ENCODE peak calls at places on chromosomes 6 and 20, in four cellular contexts. A is occipital lobe; L is stimulated activated CD8-positive, alpha-beta memory T cell treated with anti-CD3 and anti-CD28 coated beads, Interleukin-2, amount 100 ng/mL, for 1 hour; M is cardiac muscle cell. N is an unnamed sample.

GRCh38 chr6:163301721-163302635 is 112.5 kb upstream of the QKI start:
- DNase-seq in A (no peak), L (no peak), M (peak; percentile 60), N (no peak)

GRCh38 chr6:35293681-35294080 is 3.9 kb upstream of the DEF6 start:
- DNase-seq in A (no peak), L (no peak), M (no peak), N (no peak)

GRCh38 chr20:62740286-62741141 is 31.9 kb downstream of the NTSR1 start:
- DNase-seq in A (no peak), L (peak; percentile 70), M (no peak), N (peak; percentile 57)

GRCh38 chr20:478949-479429 is 16.7 kb upstream of the TBC1D20 start:
- DNase-seq in A (no peak), L (no peak), M (peak; percentile 65), N (no peak)

GRCh38 chr6:8219352-8219943 is 117.1 kb upstream of the EEF1E1 start:
- DNase-seq in A (no peak), L (peak; percentile 16), M (peak; percentile 67), N (no peak)

GRCh38 chr6:97790926-97791590 is 508.0 kb upstream of the MMS22L start:
- DNase-seq in A (no peak), L (no peak), M (no peak), N (no peak)

GRCh38 chr6:134938896-134939295 is 11.0 kb downstream of the ALDH8A1 start:
- DNase-seq in A (no peak), L (peak; percentile 21), M (no peak), N (no peak)

GRCh38 chr20:31894980-31895675 is 24.7 kb downstream of the TTLL9 start:
- DNase-seq in A (peak; percentile 4), L (no peak), M (peak; percentile 73), N (peak; percentile 5)

GRCh38 chr20:39899881-39900280 is 789.2 kb downstream of the MAFB start:
- DNase-seq in A (no peak), L (no peak), M (no peak), N (no peak)

GRCh38 chr20:56245761-56246160 is 2.8 kb upstream of the MC3R start:
- DNase-seq in A (no peak), L (no peak), M (no peak), N (no peak)

GRCh38 chr6:161649841-161650240 is 376.0 kb upstream of the AGPAT4 start:
- DNase-seq in A (no peak), L (no peak), M (no peak), N (no peak)

GRCh38 chr20:4555188-4555893 is 166.4 kb upstream of the PRND start:
- DNase-seq in A (no peak), L (no peak), M (no peak), N (no peak)

GRCh38 chr6:87572860-87573259 is 16.9 kb downstream of the RARS2 start:
- DNase-seq in A (no peak), L (no peak), M (no peak), N (no peak)

GRCh38 chr6:143579703-143580102 is 68.2 kb upstream of the FUCA2 start:
- DNase-seq in A (no peak), L (no peak), M (no peak), N (no peak)

GRCh38 chr6:43328528-43328927 is 19.9 kb upstream of the CRIP3 start:
- DNase-seq in A (no peak), L (no peak), M (peak; percentile 53), N (no peak)